ENCODE peak calls at places on chromosomes 7 and 10, in eight cellular contexts. Z, I, A, K, W, R, H and F are unnamed samples.

GRCh38 chr10:131982185-131982756 is 548 bp upstream of the BNIP3 start:
- DNase-seq in Z (no peak), I (no peak), A (no peak), K (no peak), W (peak), R (peak), H (no peak), F (peak)

GRCh38 chr10:103765168-103765567 is 90.2 kb downstream of the SH3PXD2A start:
- DNase-seq in Z (no peak), I (no peak), A (no peak), K (no peak), W (no peak), R (no peak), H (no peak), F (no peak)

GRCh38 chr7:74092321-74092963 is 8.8 kb downstream of the LIMK1 start:
- DNase-seq in Z (no peak), I (no peak), A (peak), K (peak), W (no peak), R (peak), H (no peak), F (no peak)

GRCh38 chr10:36464291-36464690 is 661.1 kb upstream of the ANKRD30A start:
- DNase-seq in Z (no peak), I (no peak), A (no peak), K (no peak), W (no peak), R (no peak), H (no peak), F (no peak)

GRCh38 chr7:80876894-80877414 is 41.9 kb downstream of the SEMA3C start:
- DNase-seq in Z (no peak), I (no peak), A (peak), K (no peak), W (no peak), R (peak), H (no peak), F (no peak)

GRCh38 chr10:16597656-16598055 is 76.0 kb upstream of the C1QL3 start:
- DNase-seq in Z (no peak), I (no peak), A (no peak), K (no peak), W (no peak), R (no peak), H (no peak), F (no peak)

GRCh38 chr10:50653142-50653541 is 29.4 kb upstream of the SGMS1 start:
- DNase-seq in Z (no peak), I (peak), A (no peak), K (no peak), W (no peak), R (peak), H (no peak), F (no peak)

GRCh38 chr10:122164815-122165491 is 106.1 kb upstream of the BTBD16 start:
- DNase-seq in Z (peak), I (no peak), A (no peak), K (no peak), W (no peak), R (no peak), H (no peak), F (no peak)

GRCh38 chr10:119455609-119456434 is 86.7 kb downstream of the RGS10 start:
- DNase-seq in Z (no peak), I (no peak), A (no peak), K (peak), W (no peak), R (no peak), H (no peak), F (peak)

GRCh38 chr10:111207525-111207924 is 130.7 kb downstream of the ADRA2A start:
- DNase-seq in Z (peak), I (no peak), A (peak), K (no peak), W (no peak), R (peak), H (no peak), F (no peak)

GRCh38 chr10:70619271-70620019 is 16.9 kb upstream of the PRF1 start:
- DNase-seq in Z (no peak), I (peak), A (no peak), K (no peak), W (no peak), R (no peak), H (no peak), F (no peak)

DNA sequence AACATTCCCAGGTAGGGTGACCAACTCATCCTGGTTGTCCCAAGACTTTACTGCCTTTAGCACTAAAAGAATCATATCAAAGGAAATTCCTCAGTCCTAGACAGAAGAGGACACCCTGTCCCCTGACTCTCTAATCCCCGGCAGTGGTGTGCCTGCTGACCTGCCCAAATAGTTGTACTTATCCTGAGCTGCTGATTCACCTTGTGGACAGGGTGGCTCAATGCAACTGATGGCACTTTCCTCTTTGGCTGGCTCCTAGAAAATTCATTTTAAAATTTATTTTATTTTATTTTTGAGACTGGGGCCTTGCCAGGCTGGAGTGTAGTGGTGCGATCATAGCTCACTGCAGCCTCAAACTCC is 111.7 kb downstream of the JCAD start:
- DNase-seq in Z (no peak), I (no peak), A (no peak), K (no peak), W (no peak), R (no peak), H (no peak), F (no peak)
- TF ChIP-seq POLR2AphosphoS5 in Z (no peak), I (no peak), A (no peak), K (no peak), W (no peak), R (no peak), H (no peak), F (no peak)

GRCh38 chr10:1600861-1601260 is 136.5 kb downstream of the ADARB2 start:
- DNase-seq in Z (no peak), I (no peak), A (no peak), K (no peak), W (no peak), R (no peak), H (no peak), F (no peak)
- TF ChIP-seq POLR2AphosphoS5 in Z (no peak), I (no peak), A (no peak), K (no peak), W (no peak), R (no peak), H (no peak), F (no peak)

DNA sequence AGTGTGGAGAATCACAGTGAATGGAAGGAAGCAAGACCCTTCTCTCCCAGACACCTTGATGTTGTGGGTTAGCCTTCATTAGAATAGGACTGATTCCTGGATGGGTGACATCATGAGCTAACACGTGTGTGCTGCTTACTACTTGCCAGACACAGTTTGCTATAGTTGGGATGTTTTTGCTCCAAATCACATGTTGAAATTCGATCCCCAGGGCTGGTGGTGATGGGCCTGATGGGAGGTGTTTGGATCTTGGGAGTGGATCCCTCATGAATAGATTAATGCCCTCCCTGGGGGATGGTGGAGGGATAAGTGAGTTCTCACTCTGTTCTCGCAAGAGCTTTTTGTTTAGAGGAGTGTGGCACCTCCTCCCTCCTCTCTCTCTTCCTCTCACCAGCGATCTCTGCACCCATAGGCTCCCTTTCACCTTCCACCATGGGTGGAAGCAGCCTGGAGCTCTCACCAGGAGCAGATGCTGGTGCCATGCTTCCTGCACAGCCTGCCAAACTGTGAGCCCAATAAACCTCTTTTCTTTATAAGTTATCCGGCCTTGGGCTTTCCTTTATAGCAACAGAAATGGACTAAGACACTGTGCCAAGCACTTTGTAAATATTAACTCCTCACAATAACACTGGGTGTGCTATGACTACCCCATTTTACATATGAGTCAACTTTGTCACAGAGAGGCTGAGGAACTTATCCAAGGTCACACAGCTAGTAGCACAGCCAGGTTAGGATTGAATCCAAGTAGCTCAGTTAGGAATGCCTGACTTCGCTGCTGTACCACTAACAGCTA is 79.5 kb upstream of the KCNMA1 start:
- DNase-seq in Z (no peak), I (no peak), A (no peak), K (no peak), W (no peak), R (no peak), H (no peak), F (no peak)
- TF ChIP-seq POLR2AphosphoS5 in Z (no peak), I (no peak), A (no peak), K (no peak), W (no peak), R (no peak), H (no peak), F (no peak)

DNA sequence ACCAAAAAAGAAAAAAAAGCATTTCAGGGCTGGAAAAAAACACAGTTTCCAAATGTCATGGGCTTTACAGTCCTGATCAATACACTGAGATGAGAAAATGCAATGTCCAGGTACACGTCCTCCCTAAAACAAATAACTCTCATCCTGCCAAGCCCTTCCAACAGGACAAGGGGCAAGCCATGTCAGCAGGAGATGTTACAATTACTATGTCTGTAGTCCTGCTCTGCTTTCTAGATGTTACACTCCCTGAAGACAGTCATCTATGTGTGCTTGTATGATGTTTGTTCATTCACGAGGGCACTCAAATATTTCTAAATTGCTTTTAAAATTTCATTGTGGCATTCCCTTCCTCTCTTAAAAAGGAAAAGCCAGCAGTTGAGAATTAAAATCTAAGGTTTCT is 103.2 kb downstream of the SORBS1 start:
- DNase-seq in Z (no peak), I (no peak), A (no peak), K (no peak), W (no peak), R (no peak), H (no peak), F (no peak)
- TF ChIP-seq POLR2AphosphoS5 in Z (no peak), I (no peak), A (no peak), K (no peak), W (no peak), R (no peak), H (no peak), F (no peak)

GRCh38 chr10:29820890-29821398 is 186.2 kb upstream of the SVIL start:
- DNase-seq in Z (no peak), I (no peak), A (peak), K (no peak), W (no peak), R (no peak), H (no peak), F (no peak)
- TF ChIP-seq POLR2AphosphoS5 in Z (no peak), I (no peak), A (peak), K (no peak), W (no peak), R (no peak), H (no peak), F (no peak)